ENCODE peak calls at places on chromosomes 16 and 17, in six cellular contexts. P is MCF 10A, L is NCI-H345, M is T-helper 2 cell, U is fibroblast of the conjunctiva, A is GM04504. E is an unnamed sample.

GRCh38 chr17:9700136-9700535 is 54.8 kb downstream of the USP43 start:
- DNase-seq in P (no peak), L (no peak), M (no peak), U (no peak), A (no peak), E (no peak)

GRCh38 chr16:27472091-27473020 is 70.4 kb downstream of the IL21R start:
- DNase-seq in P (no peak), L (no peak), M (no peak), U (no peak), A (no peak), E (no peak)

GRCh38 chr17:9935408-9935807 is 30.3 kb upstream of the RCVRN start:
- DNase-seq in P (no peak), L (no peak), M (no peak), U (no peak), A (no peak), E (no peak)

GRCh38 chr17:21058098-21058893 is 15.5 kb upstream of the USP22 start:
- DNase-seq in P (peak; percentile 39), L (no peak), M (no peak), U (no peak), A (no peak), E (no peak)

GRCh38 chr17:74444406-74444805 is 12.5 kb downstream of the GPRC5C start:
- DNase-seq in P (peak; percentile 92), L (no peak), M (no peak), U (no peak), A (no peak), E (no peak)

GRCh38 chr16:84999857-85000480 is 11.4 kb downstream of the ZDHHC7 start:
- DNase-seq in P (no peak), L (no peak), M (no peak), U (no peak), A (no peak), E (no peak)

GRCh38 chr17:53950207-53950857 is 127.6 kb downstream of the KIF2B start:
- DNase-seq in P (no peak), L (no peak), M (no peak), U (no peak), A (no peak), E (no peak)

GRCh38 chr17:74159226-74159840 is 44.1 kb upstream of the RPL38 start:
- DNase-seq in P (no peak), L (no peak), M (no peak), U (no peak), A (no peak), E (no peak)

GRCh38 chr17:76063880-76064546 is 8.3 kb downstream of the SRP68 start:
- DNase-seq in P (no peak), L (no peak), M (no peak), U (no peak), A (no peak), E (no peak)

GRCh38 chr16:11871193-11871592 is 19.9 kb upstream of the RSL1D1 start:
- DNase-seq in P (peak; percentile 19), L (no peak), M (no peak), U (peak; percentile 22), A (peak; percentile 5), E (no peak)

GRCh38 chr17:59520276-59520675 is 45.1 kb upstream of the DHX40 start:
- DNase-seq in P (no peak), L (no peak), M (no peak), U (no peak), A (no peak), E (no peak)

GRCh38 chr17:57261084-57261461 is 4.8 kb downstream of the MSI2 start:
- DNase-seq in P (no peak), L (no peak), M (no peak), U (no peak), A (no peak), E (no peak)

GRCh38 chr17:78689029-78689428 is 93.0 kb downstream of the CYTH1 start:
- DNase-seq in P (no peak), L (no peak), M (no peak), U (no peak), A (no peak), E (no peak)

GRCh38 chr16:6636457-6636856 is 696.2 kb upstream of the RBFOX1 start:
- DNase-seq in P (no peak), L (no peak), M (no peak), U (no peak), A (no peak), E (no peak)

GRCh38 chr16:12515346-12515745 is 288.3 kb downstream of the CPPED1 start:
- DNase-seq in P (no peak), L (no peak), M (no peak), U (no peak), A (no peak), E (no peak)

GRCh38 chr17:80424878-80425765 is 10.2 kb downstream of the ENDOV start:
- DNase-seq in P (no peak), L (no peak), M (no peak), U (no peak), A (no peak), E (no peak)

GRCh38 chr17:64339516-64340475 is 50.9 kb downstream of the PECAM1 start:
- DNase-seq in P (no peak), L (no peak), M (no peak), U (no peak), A (no peak), E (no peak)

GRCh38 chr16:89598199-89598598 is 15.2 kb upstream of the DPEP1 start:
- DNase-seq in P (no peak), L (no peak), M (no peak), U (no peak), A (no peak), E (no peak)

GRCh38 chr17:76709077-76709950 is 1.5 kb downstream of the MXRA7 start:
- DNase-seq in P (peak; percentile 58), L (peak; percentile 35), M (no peak), U (peak; percentile 74), A (peak; percentile 95), E (peak; percentile 85)

GRCh38 chr17:82237083-82237745 is 8.4 kb downstream of the SLC16A3 start:
- DNase-seq in P (no peak), L (no peak), M (no peak), U (no peak), A (no peak), E (no peak)

GRCh38 chr16:29705030-29705429 is 26.1 kb downstream of the QPRT start:
- DNase-seq in P (no peak), L (no peak), M (no peak), U (no peak), A (no peak), E (no peak)

GRCh38 chr16:4518281-4518680 is 20.3 kb downstream of the CDIP1 start:
- DNase-seq in P (no peak), L (no peak), M (no peak), U (no peak), A (no peak), E (no peak)

E was measured in HFF-Myc.